ENCODE peak calls at places on chromosome 1, in eight cellular contexts. H, I, E, S, Z, C, R and Q are unnamed samples.

GRCh38 chr1:10606070-10606469 is 131.3 kb downstream of the PEX14 start:
- DNase-seq in H (no peak), I (no peak), E (no peak), S (no peak), Z (no peak), C (no peak), R (no peak), Q (no peak)

GRCh38 chr1:101465941-101466340 is 229.1 kb downstream of the S1PR1 start:
- DNase-seq in H (no peak), I (no peak), E (no peak), S (no peak), Z (no peak), C (no peak), R (no peak), Q (no peak)

GRCh38 chr1:41664861-41665640 is 180.6 kb upstream of the EDN2 start:
- DNase-seq in H (peak), I (no peak), E (peak), S (no peak), Z (no peak), C (peak), R (no peak), Q (no peak)

GRCh38 chr1:89167590-89168215 is 8.1 kb downstream of the GBP7 start:
- DNase-seq in H (no peak), I (no peak), E (no peak), S (no peak), Z (no peak), C (no peak), R (no peak), Q (no peak)

GRCh38 chr1:2204384-2205190 is 10.0 kb upstream of the FAAP20 start:
- DNase-seq in H (no peak), I (peak), E (peak), S (peak), Z (peak), C (no peak), R (peak), Q (no peak)

GRCh38 chr1:12539705-12540579 is 78.1 kb downstream of the DHRS3 start:
- DNase-seq in H (peak), I (peak), E (peak), S (peak), Z (peak), C (no peak), R (peak), Q (no peak)

GRCh38 chr1:7294636-7295035 is 476.5 kb upstream of the VAMP3 start:
- DNase-seq in H (no peak), I (no peak), E (no peak), S (no peak), Z (no peak), C (no peak), R (no peak), Q (no peak)

GRCh38 chr1:77504986-77505385 is 177.5 kb downstream of the ZZZ3 start:
- DNase-seq in H (no peak), I (no peak), E (no peak), S (no peak), Z (no peak), C (no peak), R (no peak), Q (no peak)

GRCh38 chr1:225573216-225573615 is 79.7 kb downstream of the ENAH start:
- DNase-seq in H (no peak), I (no peak), E (no peak), S (no peak), Z (no peak), C (no peak), R (no peak), Q (no peak)

GRCh38 chr1:225572422-225572821 is 80.5 kb downstream of the ENAH start:
- DNase-seq in H (peak), I (no peak), E (no peak), S (no peak), Z (peak), C (no peak), R (no peak), Q (no peak)

GRCh38 chr1:225565845-225566244 is 87.1 kb downstream of the ENAH start:
- DNase-seq in H (no peak), I (no peak), E (no peak), S (no peak), Z (peak), C (no peak), R (no peak), Q (no peak)

DNA sequence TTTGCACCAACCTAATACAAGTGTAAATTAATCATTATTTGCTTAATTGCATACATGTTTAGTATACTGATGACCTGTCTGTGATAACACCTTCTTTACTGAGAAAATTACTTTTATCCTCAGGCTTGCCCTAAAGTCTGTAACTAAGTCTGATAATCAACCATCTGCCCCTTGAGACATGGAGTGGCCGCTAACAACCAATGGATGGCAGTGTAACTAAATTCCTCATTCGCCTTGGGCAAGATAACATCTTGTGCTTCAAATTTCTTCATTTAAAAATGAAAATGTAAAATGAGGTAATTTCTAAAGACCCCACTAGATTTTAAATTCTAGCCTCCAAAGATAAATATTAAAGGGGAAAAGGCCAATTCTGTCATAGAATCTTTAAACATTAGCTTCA is 85.1 kb downstream of the ENAH start:
- DNase-seq in H (no peak), I (no peak), E (no peak), S (no peak), Z (no peak), C (no peak), R (no peak), Q (no peak)
- TF ChIP-seq CTCF in H (no peak), I (peak), E (no peak), S (no peak), Z (peak), C (peak), R (no peak), Q (no peak)

DNA sequence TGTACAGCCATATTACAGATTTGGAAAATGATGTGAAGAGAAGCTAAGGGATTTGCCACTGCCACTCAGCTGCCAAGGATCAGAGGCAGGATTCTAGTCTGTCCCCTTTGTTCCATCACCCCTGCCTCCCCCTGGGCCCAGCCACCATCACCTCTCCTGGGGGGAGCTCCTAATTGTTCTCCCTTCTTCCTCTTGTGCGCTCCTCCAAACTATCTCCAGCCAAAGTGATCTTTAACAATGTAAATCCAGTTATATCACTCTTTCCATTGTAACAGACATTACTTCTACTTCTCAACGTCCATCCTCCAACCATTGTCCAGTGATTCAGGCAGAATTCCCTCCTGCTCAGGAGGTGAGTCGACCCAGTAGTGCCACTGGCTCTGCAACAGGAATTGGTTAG is 164.1 kb downstream of the PLPP3 start:
- DNase-seq in H (no peak), I (no peak), E (no peak), S (no peak), Z (no peak), C (no peak), R (no peak), Q (no peak)
- TF ChIP-seq CTCF in H (no peak), I (no peak), E (no peak), S (no peak), Z (no peak), C (no peak), R (no peak), Q (no peak)

GRCh38 chr1:31669786-31670582 is 25.3 kb upstream of the PEF1 start:
- DNase-seq in H (peak), I (peak), E (peak), S (no peak), Z (peak), C (peak), R (peak), Q (no peak)
- TF ChIP-seq CTCF in H (peak), I (peak), E (no peak), S (no peak), Z (no peak), C (peak), R (peak), Q (no peak)

GRCh38 chr1:175221548-175222175 is 29.1 kb upstream of the KIAA0040 start:
- DNase-seq in H (peak), I (peak), E (no peak), S (no peak), Z (no peak), C (no peak), R (peak), Q (no peak)
- TF ChIP-seq CTCF in H (peak), I (peak), E (no peak), S (no peak), Z (no peak), C (no peak), R (peak), Q (no peak)

DNA sequence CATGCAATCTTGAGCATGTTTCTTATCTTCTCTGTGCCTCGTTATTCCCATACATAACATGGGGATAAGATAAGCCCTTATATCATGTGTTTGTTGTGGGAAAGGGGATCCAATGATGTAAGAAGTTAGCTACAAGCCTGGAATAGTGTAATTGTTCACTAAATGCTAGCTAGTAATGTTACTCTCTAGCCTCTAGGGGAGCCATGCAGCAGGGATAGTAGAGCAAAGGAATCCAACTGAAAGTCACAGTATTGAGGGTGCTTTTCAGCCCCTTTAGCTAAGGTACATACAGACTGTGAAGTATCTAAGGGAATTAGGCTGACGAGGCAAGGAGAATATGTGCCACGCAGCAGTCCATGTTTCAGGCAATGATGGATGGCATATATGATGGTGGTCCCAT is 46.9 kb downstream of the IL23R start:
- DNase-seq in H (peak), I (no peak), E (no peak), S (no peak), Z (peak), C (no peak), R (no peak), Q (no peak)
- TF ChIP-seq CTCF in H (peak), I (peak), E (no peak), S (peak), Z (peak), C (peak), R (no peak), Q (no peak)

DNA sequence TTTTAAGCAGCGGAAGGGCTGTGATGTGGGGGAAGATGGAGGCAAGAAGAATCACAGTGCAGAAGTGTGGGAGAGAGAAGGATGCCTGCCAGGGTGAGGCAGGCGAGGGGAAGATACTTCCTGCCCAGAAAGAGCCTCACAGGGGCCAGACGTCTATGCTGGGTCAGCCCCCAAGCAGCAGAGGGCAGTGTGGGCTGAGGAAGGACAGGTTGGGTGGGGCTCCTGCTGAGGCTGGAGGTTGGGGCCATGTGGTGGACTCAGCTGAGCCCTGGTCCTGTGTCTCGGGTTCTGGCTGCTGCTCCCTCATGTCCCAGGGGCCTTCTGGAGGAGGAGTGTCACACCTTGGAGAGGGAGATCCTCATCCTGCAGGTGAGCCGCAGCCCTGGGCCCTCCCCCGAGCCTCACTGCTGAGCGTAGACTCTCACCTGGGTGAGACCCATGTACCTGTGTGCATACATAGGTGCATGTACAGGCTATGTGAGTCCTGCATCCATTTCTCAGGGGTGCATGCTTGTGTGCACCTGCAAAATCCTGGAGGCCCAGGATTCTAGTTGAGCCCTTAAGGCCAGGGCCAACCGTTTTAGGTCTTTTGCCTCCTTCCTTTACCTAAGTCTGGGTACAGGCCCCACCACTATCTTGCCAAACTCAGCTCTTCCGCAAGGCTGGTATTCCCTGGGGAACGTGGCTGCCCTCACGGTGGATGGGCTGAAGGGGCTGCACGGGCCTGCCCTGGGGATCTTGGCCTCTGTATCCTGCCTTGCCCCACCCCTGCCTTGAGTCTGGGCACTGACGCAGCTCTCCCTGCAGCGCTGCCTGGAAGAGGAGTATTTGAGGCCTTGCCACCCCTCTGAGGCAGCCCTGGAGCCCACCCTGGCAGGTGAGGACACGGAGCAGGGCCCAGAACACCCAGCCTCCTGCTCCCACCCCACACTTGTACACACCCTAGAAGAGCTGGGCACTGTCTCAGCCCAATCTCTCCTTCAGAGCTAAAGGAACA is 3.7 kb downstream of the CCDC24 start:
- DNase-seq in H (no peak), I (no peak), E (no peak), S (peak), Z (no peak), C (peak), R (no peak), Q (no peak)
- TF ChIP-seq CTCF in H (peak), I (no peak), E (no peak), S (no peak), Z (peak), C (peak), R (no peak), Q (no peak)

GRCh38 chr1:212814989-212815388 is 23.3 kb downstream of the TATDN3 start:
- DNase-seq in H (peak), I (no peak), E (no peak), S (no peak), Z (no peak), C (no peak), R (no peak), Q (no peak)
- TF ChIP-seq CTCF in H (no peak), I (peak), E (no peak), S (peak), Z (peak), C (no peak), R (peak), Q (no peak)

GRCh38 chr1:237492359-237492758 is 398.4 kb downstream of the ZP4 start:
- DNase-seq in H (no peak), I (no peak), E (no peak), S (no peak), Z (no peak), C (no peak), R (no peak), Q (no peak)
- TF ChIP-seq CTCF in H (no peak), I (peak), E (no peak), S (no peak), Z (no peak), C (no peak), R (no peak), Q (no peak)

GRCh38 chr1:107965112-107965991 is at the start of gene VAV3:
- DNase-seq in H (peak), I (peak), E (peak), S (peak), Z (peak), C (no peak), R (peak), Q (peak)
- TF ChIP-seq CTCF in H (no peak), I (peak), E (no peak), S (no peak), Z (no peak), C (no peak), R (no peak), Q (no peak)

GRCh38 chr1:98331718-98332311 is 329.7 kb upstream of the SNX7 start:
- DNase-seq in H (no peak), I (no peak), E (no peak), S (no peak), Z (no peak), C (peak), R (no peak), Q (no peak)
- TF ChIP-seq CTCF in H (no peak), I (no peak), E (no peak), S (no peak), Z (no peak), C (no peak), R (no peak), Q (no peak)